ENCODE peak calls at places on chromosomes 12 and 14, in ten cellular contexts. Y is HFFc6, X is psoas muscle, M is dorsolateral prefrontal cortex, D is ovary, N is WERI-Rb-1, C is GM13977, J is WTC11, P is IMR-90, O is cardiac fibroblast. W is an unnamed sample.

GRCh38 chr14:33842299-33842698 is 108.6 kb downstream of the EGLN3 start:
- DNase-seq in J (no peak), C (no peak), D (no peak), M (no peak), O (no peak), P (no peak), Y (no peak), X (no peak), N (no peak), W (no peak)

GRCh38 chr12:127025545-127025944 is 1241.4 kb upstream of the TMEM132C start:
- DNase-seq in M (no peak), Y (peak; percentile 7), C (no peak), O (no peak), D (no peak), X (no peak), P (no peak), J (no peak), N (no peak), W (no peak)

GRCh38 chr12:56723889-56724659 is 1.0 kb downstream of the NACA start:
- DNase-seq in D (peak; percentile 58), C (peak; percentile 9), X (peak; percentile 62), N (no peak), O (peak; percentile 88), P (peak; percentile 86), Y (peak; percentile 68), M (no peak), J (no peak), W (peak; percentile 45)

GRCh38 chr14:53938126-53938671 is 18.4 kb downstream of the BMP4 start:
- DNase-seq in X (no peak), C (no peak), O (no peak), J (no peak), Y (no peak), M (no peak), P (no peak), D (no peak), N (no peak), W (no peak)

GRCh38 chr12:125593269-125593668 is 528.0 kb downstream of the AACS start:
- DNase-seq in Y (no peak), M (no peak), N (no peak), X (no peak), D (no peak), P (no peak), O (no peak), C (no peak), J (no peak), W (no peak)

GRCh38 chr12:130744274-130744673 is 28.2 kb upstream of the RIMBP2 start:
- DNase-seq in Y (no peak), J (no peak), P (no peak), X (no peak), N (no peak), O (no peak), D (no peak), C (no peak), M (no peak), W (no peak)

GRCh38 chr12:113003631-113004030 is 25.3 kb downstream of the OAS2 start:
- DNase-seq in J (no peak), N (no peak), C (no peak), P (no peak), Y (no peak), O (no peak), X (no peak), D (no peak), M (no peak), W (no peak)

GRCh38 chr12:68641138-68641537 is 30.4 kb downstream of the RAP1B start:
- DNase-seq in N (no peak), D (no peak), O (no peak), P (no peak), C (peak; percentile 44), M (no peak), X (no peak), J (no peak), Y (no peak), W (no peak)

GRCh38 chr14:93040443-93040842 is 75.3 kb downstream of the ITPK1 start:
- DNase-seq in N (no peak), X (no peak), C (no peak), O (no peak), M (no peak), J (no peak), Y (no peak), P (no peak), D (no peak), W (no peak)

GRCh38 chr14:50527970-50528369 is 4.4 kb downstream of the MAP4K5 start:
- DNase-seq in D (no peak), X (no peak), J (no peak), C (no peak), M (no peak), P (peak; percentile 65), N (no peak), O (no peak), Y (peak; percentile 38), W (no peak)

GRCh38 chr12:68367136-68367535 is 35.0 kb upstream of the MDM1 start:
- DNase-seq in M (no peak), J (no peak), C (no peak), O (no peak), N (no peak), Y (no peak), D (no peak), P (no peak), X (no peak), W (no peak)

GRCh38 chr14:51807355-51807754 is 53.1 kb upstream of the GNG2 start:
- DNase-seq in N (peak; percentile 53), C (no peak), P (peak; percentile 56), Y (no peak), D (no peak), O (no peak), J (no peak), X (no peak), M (no peak), W (no peak)

DNA sequence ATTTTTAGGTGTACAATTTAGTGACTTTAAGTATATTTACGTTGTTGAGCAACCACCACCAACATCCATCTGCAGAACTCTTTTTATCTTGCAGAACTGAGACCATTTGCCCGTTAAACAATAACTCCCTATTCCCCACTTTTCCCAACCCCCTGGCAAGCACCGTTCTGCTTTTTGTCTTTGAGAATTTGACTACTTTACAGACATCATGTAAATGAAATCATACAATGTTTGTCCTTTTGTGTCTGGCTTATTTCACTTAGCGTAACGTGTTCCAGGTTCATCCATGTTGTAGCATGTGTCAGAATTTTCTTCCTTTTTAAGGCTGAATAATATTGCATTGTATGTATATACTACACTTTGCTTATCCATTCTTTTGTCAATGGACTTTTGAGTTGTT is 201.5 kb downstream of the DACT1 start:
- DNase-seq in P (no peak), Y (no peak), J (no peak), O (no peak), D (no peak), X (no peak), C (no peak), N (no peak), M (no peak), W (no peak)
- TF ChIP-seq CTCF in P (no peak), Y (no peak), J (no peak), O (no peak), D (no peak), X (no peak), C (no peak), N (no peak), M (no peak), W (no peak)

DNA sequence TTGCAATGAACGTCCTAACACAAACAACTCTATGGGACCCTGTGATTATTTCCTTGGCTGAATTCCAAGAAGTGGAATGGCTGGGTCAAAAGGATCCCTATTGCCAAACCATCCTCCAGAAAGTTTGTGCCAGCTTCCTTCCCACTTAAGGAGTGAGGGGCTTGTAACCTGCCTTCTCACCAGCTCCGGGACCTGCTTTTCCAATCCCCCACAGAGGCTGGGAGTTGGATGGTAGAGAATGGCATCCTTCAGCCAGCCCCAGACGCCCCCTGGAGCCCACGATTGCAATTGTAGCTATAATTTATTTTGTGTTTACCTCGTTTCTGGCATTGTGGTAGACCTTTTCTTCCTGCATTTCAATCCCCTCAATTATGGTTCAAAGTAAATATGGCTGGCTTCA is 9.7 kb upstream of the ZDHHC22 start:
- DNase-seq in M (no peak), P (no peak), Y (peak; percentile 19), O (peak; percentile 14), J (peak; percentile 64), N (peak; percentile 53), X (no peak), D (no peak), C (no peak), W (no peak)
- TF ChIP-seq CTCF in M (peak; percentile 62), P (peak; percentile 49), Y (peak; percentile 75), O (peak; percentile 64), J (peak; percentile 51), N (peak; percentile 78), X (peak; percentile 8), D (no peak), C (peak; percentile 47), W (no peak)

GRCh38 chr12:54038260-54038759 is 5.5 kb downstream of the HOXC5 start:
- DNase-seq in O (no peak), N (no peak), J (no peak), C (no peak), M (no peak), P (no peak), Y (no peak), X (no peak), D (peak; percentile 31), W (no peak)

GRCh38 chr12:54037360-54038259 is 4.8 kb downstream of the HOXC5 start:
- DNase-seq in D (no peak), M (no peak), X (no peak), J (no peak), Y (no peak), C (no peak), O (no peak), P (no peak), N (peak; percentile 83), W (no peak)

GRCh38 chr12:54034784-54035310 is 2.0 kb downstream of the HOXC5 start:
- DNase-seq in C (no peak), M (no peak), Y (no peak), P (no peak), J (no peak), N (no peak), D (no peak), X (no peak), O (no peak), W (no peak)

GRCh38 chr12:54035561-54036377 is 2.9 kb downstream of the HOXC5 start:
- DNase-seq in J (no peak), D (no peak), N (no peak), X (no peak), P (no peak), M (no peak), Y (no peak), C (no peak), O (no peak), W (no peak)

GRCh38 chr12:54036620-54037359 is 3.9 kb downstream of the HOXC5 start:
- DNase-seq in C (no peak), D (no peak), X (peak; percentile 44), J (no peak), M (no peak), P (no peak), O (no peak), Y (no peak), N (peak; percentile 59), W (no peak)
- TF ChIP-seq CTCF in C (no peak), D (no peak), X (peak; percentile 12), J (no peak), M (no peak), P (no peak), O (no peak), Y (peak; percentile 13), N (no peak), W (no peak)

DNA sequence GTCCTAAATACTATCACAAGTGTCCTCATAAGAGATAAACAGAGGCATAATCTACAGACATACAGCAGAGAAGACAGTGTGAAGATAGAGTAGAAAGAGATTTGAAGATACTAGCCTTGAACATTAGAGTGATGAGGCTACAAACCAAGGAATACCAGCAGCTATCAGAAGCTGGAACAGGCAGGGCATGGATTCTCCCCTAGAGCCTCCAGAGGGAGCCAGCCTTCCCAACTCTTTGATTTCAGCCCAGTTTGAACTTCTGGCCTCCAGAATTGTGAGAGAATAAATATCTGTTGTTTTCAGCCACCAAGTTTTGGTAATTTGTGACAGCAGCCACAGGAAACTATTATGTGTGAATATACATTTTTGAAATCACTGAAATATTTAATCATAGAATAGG is 47.2 kb downstream of the CCDC91 start:
- DNase-seq in P (no peak), C (no peak), Y (no peak), D (no peak), N (peak; percentile 11), X (no peak), M (no peak), J (peak; percentile 25), O (no peak), W (no peak)
- TF ChIP-seq CTCF in P (no peak), C (no peak), Y (peak; percentile 41), D (no peak), N (peak; percentile 44), X (no peak), M (no peak), J (peak; percentile 18), O (peak; percentile 47), W (no peak)

W was measured in omental fat pad.